ENCODE peak calls at places on chromosomes 7 and 10, in five cellular contexts. O is GM23248; G is body of pancreas; A is activated T-helper 1 cell treated with anti-CD3 and anti-CD28 coated beads, Interleukin-12 subunit alpha, Interleukin-12 subunit beta, Interleukin-2, Interleukin-4 antibody, amounts not matched to agents 30 ng/mL and 10 ng/mL and 1 ng/mL, durations not matched to agents 14 hours and 24 hours and 36 hours; F is NCI-H1417 treated with DMSO at 0.1 percent for 48 hours. B is an unnamed sample.

GRCh38 chr10:86715156-86715795 is 41.1 kb upstream of the BMPR1A start:
- DNase-seq in O (no peak), G (no peak), A (no peak), F (no peak), B (no peak)

GRCh38 chr10:84696610-84697009 is 368.2 kb downstream of the CCSER2 start:
- DNase-seq in O (no peak), G (no peak), A (no peak), F (no peak), B (no peak)

GRCh38 chr10:35907548-35907947 is 265.5 kb upstream of the FZD8 start:
- DNase-seq in O (no peak), G (no peak), A (no peak), F (no peak), B (no peak)

GRCh38 chr10:3761111-3761686 is 23.8 kb downstream of the KLF6 start:
- DNase-seq in O (no peak), G (no peak), A (no peak), F (no peak), B (no peak)

GRCh38 chr10:35765039-35765662 is 123.1 kb upstream of the FZD8 start:
- DNase-seq in O (peak; percentile 12), G (peak; percentile 33), A (no peak), F (no peak), B (peak; percentile 47)

GRCh38 chr10:16509996-16510395 is 11.7 kb downstream of the C1QL3 start:
- DNase-seq in O (peak; percentile 32), G (no peak), A (no peak), F (no peak), B (no peak)

GRCh38 chr10:3761916-3762708 is 22.9 kb downstream of the KLF6 start:
- DNase-seq in O (no peak), G (no peak), A (no peak), F (no peak), B (no peak)

GRCh38 chr7:27154901-27155815 is 1.3 kb downstream of the HOXA7 start:
- DNase-seq in O (peak; percentile 34), G (peak; percentile 6), A (no peak), F (no peak), B (no peak)